ENCODE peak calls at places on chromosomes 5 and 9, in seven cellular contexts. B is IMR-90, D is HCT116, Z is adrenal gland, L is transverse colon, P is uterus, V is heart left ventricle. X is an unnamed sample. For H3K4me1, the result is how much of the 10 kb centered on the place peaks cover.

GRCh38 chr5:103188436-103188835 is 68.3 kb downstream of the PPIP5K2 start:
- DNase-seq in B (no peak), D (no peak), Z (no peak), L (no peak), P (no peak), V (no peak), X (no peak)

GRCh38 chr5:81286059-81286617 is 15.2 kb upstream of the ZCCHC9 start:
- DNase-seq in B (no peak), D (no peak), Z (no peak), L (no peak), P (no peak), V (no peak), X (no peak)

GRCh38 chr9:135215571-135216161 is 128.2 kb downstream of the OLFM1 start:
- DNase-seq in B (no peak), D (no peak), Z (no peak), L (no peak), P (no peak), V (peak), X (no peak)

GRCh38 chr9:124108216-124108615 is 96.6 kb downstream of the LHX2 start:
- DNase-seq in B (no peak), D (no peak), Z (no peak), L (no peak), P (no peak), V (peak), X (no peak)

GRCh38 chr9:126428524-126429175 is 102.0 kb downstream of the MVB12B start:
- DNase-seq in B (no peak), D (no peak), Z (no peak), L (no peak), P (no peak), V (no peak), X (no peak)

GRCh38 chr5:79471556-79471955 is 42.4 kb downstream of the HOMER1 start:
- DNase-seq in B (no peak), D (no peak), Z (no peak), L (no peak), P (no peak), V (no peak), X (no peak)

GRCh38 chr5:32420506-32420905 is 24.0 kb downstream of the ZFR start:
- DNase-seq in B (peak), D (no peak), Z (no peak), L (no peak), P (no peak), V (no peak), X (no peak)

GRCh38 chr5:65815156-65815555 is 93.2 kb downstream of the NLN start:
- DNase-seq in B (no peak), D (no peak), Z (no peak), L (peak), P (no peak), V (no peak), X (no peak)

GRCh38 chr5:180201051-180201987 is 7.7 kb downstream of the RASGEF1C start:
- DNase-seq in B (no peak), D (peak), Z (no peak), L (no peak), P (no peak), V (no peak), X (no peak)

GRCh38 chr9:101968392-101968791 is 229.9 kb upstream of the GRIN3A start:
- DNase-seq in B (no peak), D (no peak), Z (no peak), L (no peak), P (no peak), V (no peak), X (no peak)

DNA sequence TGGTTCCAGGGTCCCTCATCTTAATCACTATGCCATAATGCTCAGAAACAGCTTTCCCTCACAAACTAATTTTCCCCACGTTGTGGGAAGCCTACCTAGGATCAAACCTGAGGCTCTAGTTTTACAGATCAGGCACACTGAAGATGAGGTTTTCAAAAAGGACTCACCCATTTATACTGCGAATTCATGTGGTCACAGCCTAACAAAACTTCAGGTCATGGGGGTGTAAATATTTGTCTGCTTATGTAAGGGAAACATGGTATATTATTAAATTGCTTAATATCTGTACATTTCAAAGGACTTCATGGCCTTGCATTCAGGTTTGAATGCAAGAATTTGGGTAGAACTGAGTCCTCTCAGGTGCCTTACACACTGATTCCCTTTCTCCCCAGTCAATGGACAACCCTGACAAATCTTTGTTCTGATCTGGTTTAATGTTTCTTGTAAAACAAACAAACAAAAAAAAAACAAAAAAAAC is 12.1 kb downstream of the ZFAND5 start:
- DNase-seq in B (peak), D (no peak), Z (no peak), L (no peak), P (no peak), V (no peak), X (no peak)
- TF ChIP-seq POLR2A in B (peak), D (no peak), Z (peak), L (peak), P (no peak), V (no peak), X (no peak)

DNA sequence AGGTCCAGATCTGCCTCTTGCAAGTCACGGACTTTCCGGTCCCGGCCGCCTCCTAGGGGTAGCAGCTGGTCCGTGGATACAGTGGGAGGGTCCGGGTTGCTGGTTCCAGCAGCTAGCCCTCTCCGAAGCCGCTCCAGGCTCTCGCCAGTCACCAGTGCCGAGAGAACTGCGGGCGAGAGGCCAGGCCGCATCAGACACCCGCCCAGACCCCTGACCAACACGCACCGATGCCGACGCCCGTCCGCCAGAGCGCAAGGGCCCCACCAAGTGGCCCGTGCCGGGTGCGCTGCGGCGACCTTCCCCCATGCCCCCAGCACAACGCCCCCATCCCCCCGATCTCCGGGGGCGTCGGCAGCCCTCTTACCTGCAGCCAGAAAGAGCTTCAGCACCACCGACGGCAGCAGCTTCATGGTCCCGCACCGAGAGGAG is 470 bp downstream of the HBEGF start:
- DNase-seq in B (peak), D (no peak), Z (peak), L (peak), P (peak), V (peak), X (no peak)
- H3K4me1 ChIP-seq in B (under half), D (under half), Z (under half), L (under half), P (under half), V (half or more), X (half or more)

GRCh38 chr5:40833712-40834229 is 1.3 kb downstream of the RPL37 start:
- DNase-seq in B (no peak), D (no peak), Z (no peak), L (no peak), P (no peak), V (no peak), X (no peak)
- TF ChIP-seq POLR2A in B (no peak), D (no peak), Z (no peak), L (no peak), P (no peak), V (no peak), X (no peak)

GRCh38 chr9:121262450-121262849 is 5.5 kb upstream of the GSN start:
- DNase-seq in B (no peak), D (no peak), Z (no peak), L (no peak), P (no peak), V (no peak), X (no peak)
- H3K4me1 ChIP-seq in B (under half), D (under half), Z (under half), L (under half), P (under half), V (under half), X (under half)

DNA sequence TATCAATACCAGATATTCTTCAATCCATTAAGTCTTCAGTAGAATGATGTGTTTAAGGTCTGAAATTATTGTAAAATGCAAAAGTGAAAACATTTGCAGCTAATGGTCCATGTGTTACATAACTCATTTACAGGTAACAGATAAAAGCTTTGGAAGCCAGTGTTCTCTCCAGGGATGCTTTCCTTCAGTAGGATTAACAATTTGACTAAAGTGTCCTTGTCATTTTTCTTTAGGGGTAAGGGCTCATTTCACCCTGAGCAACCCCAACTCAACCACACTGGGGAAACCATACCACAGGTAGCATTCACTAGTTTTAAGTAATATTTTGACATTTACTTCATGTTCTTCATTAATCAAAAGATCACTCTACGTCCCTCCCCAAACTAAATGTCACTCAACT is 12.9 kb downstream of the HNRNPK start:
- DNase-seq in B (no peak), D (no peak), Z (no peak), L (no peak), P (no peak), V (no peak), X (no peak)
- TF ChIP-seq POLR2A in B (no peak), D (no peak), Z (no peak), L (no peak), P (no peak), V (no peak), X (no peak)

GRCh38 chr5:149381261-149381985 is 2.3 kb upstream of the IL17B start:
- DNase-seq in B (no peak), D (no peak), Z (no peak), L (no peak), P (peak), V (no peak), X (no peak)

GRCh38 chr5:149378241-149378805 is 769 bp downstream of the IL17B start:
- DNase-seq in B (no peak), D (no peak), Z (no peak), L (no peak), P (no peak), V (no peak), X (no peak)

GRCh38 chr5:149379807-149380374 is 799 bp upstream of the IL17B start:
- DNase-seq in B (no peak), D (no peak), Z (no peak), L (no peak), P (no peak), V (no peak), X (no peak)

GRCh38 chr5:149380466-149381121 is 1.5 kb upstream of the IL17B start:
- DNase-seq in B (no peak), D (no peak), Z (no peak), L (peak), P (peak), V (no peak), X (no peak)

GRCh38 chr5:149379177-149379761 is at the start of gene IL17B:
- DNase-seq in B (no peak), D (no peak), Z (no peak), L (no peak), P (no peak), V (no peak), X (no peak)
- H3K4me1 ChIP-seq in B (under half), D (under half), Z (under half), L (under half), P (under half), V (under half), X (under half)

GRCh38 chr5:124741711-124742496 is 4.5 kb downstream of the ZNF608 start:
- DNase-seq in B (peak), D (peak), Z (peak), L (peak), P (no peak), V (no peak), X (no peak)

GRCh38 chr5:124744170-124744911 is 2.1 kb downstream of the ZNF608 start:
- DNase-seq in B (peak), D (no peak), Z (peak), L (peak), P (peak), V (peak), X (no peak)

GRCh38 chr5:124742521-124742920 is 3.9 kb downstream of the ZNF608 start:
- DNase-seq in B (no peak), D (no peak), Z (no peak), L (no peak), P (no peak), V (no peak), X (no peak)

GRCh38 chr5:124742983-124743533 is 3.4 kb downstream of the ZNF608 start:
- DNase-seq in B (peak), D (peak), Z (peak), L (peak), P (peak), V (no peak), X (no peak)

DNA sequence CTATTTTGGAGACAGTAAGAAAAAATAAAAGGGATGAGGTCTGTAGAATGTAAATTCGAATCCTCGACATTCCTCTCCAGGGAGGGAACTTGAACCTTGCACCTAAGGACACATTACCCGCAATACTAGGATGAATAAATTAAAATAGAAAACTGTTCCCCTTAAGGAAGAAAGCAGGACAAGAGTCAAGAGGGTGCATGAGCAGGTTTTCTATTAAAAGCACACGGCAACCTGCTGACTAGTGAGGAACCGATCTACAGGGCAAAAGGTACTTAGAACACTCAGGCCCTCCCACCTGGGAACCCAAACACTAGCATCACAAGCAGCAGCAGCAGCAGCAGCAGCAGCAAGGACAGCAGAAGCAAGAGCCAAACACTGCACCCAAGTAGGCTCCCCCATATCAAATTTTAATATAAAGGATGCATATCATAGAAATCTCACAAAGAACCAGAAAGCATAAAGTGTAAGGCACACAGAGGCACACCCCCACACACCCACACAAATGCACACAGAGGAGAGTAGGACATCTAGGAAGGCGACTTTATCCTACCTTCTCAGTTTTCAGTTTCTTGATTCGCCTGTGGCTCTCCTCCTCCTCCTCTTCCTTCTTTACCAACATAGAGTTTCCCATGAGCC is 2.8 kb downstream of the ZNF608 start:
- DNase-seq in B (no peak), D (no peak), Z (no peak), L (peak), P (no peak), V (no peak), X (no peak)
- TF ChIP-seq POLR2A in B (no peak), D (no peak), Z (no peak), L (peak), P (no peak), V (no peak), X (no peak)

DNA sequence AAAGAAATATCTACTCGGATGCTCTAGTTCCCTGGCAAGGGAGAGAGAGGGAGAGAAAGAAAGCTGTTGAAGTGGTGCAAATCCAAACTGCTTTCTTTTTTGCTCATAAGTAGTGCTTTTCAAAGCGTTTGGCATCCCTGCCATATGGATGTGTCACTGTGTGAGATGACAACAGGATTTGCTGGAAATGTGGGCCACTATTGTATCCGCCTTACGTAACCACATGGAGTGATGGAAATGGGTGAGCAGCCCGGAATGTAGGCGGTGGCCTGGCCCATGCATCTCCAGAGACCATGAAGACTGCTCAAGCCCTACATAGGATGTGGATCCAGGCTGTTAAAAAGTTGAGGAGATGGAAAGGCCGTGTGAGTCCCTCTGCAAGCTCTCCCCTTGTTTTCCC is 30.8 kb downstream of the TJP2 start:
- DNase-seq in B (peak), D (no peak), Z (peak), L (no peak), P (no peak), V (no peak), X (no peak)
- H3K4me1 ChIP-seq in B (under half), D (under half), Z (under half), L (under half), P (under half), V (under half), X (under half)

GRCh38 chr9:99073985-99074901 is 30.7 kb upstream of the TGFBR1 start:
- DNase-seq in B (no peak), D (no peak), Z (no peak), L (no peak), P (no peak), V (no peak), X (no peak)

GRCh38 chr9:99069532-99069931 is 35.4 kb upstream of the TGFBR1 start:
- DNase-seq in B (no peak), D (no peak), Z (no peak), L (no peak), P (no peak), V (no peak), X (no peak)

GRCh38 chr9:99073347-99073746 is 31.6 kb upstream of the TGFBR1 start:
- DNase-seq in B (no peak), D (no peak), Z (no peak), L (no peak), P (peak), V (no peak), X (no peak)

GRCh38 chr9:99071313-99072039 is 33.4 kb upstream of the TGFBR1 start:
- DNase-seq in B (peak), D (no peak), Z (no peak), L (no peak), P (no peak), V (no peak), X (no peak)

GRCh38 chr9:99072040-99072394 is 32.9 kb upstream of the TGFBR1 start:
- DNase-seq in B (no peak), D (no peak), Z (peak), L (no peak), P (no peak), V (no peak), X (no peak)
- TF ChIP-seq POLR2A in B (no peak), D (no peak), Z (no peak), L (no peak), P (no peak), V (no peak), X (no peak)

X was measured in tibial nerve.